ENCODE peak calls at places on chromosomes 1 and 21, in eight cellular contexts. A, D, J, B, S, L, C and Z are unnamed samples.

GRCh38 chr1:64163972-64164371 is 39.5 kb upstream of the UBE2U start:
- DNase-seq in A (peak; percentile 24), B (peak; percentile 33), S (peak; percentile 46), L (no peak), J (no peak), D (no peak), C (no peak), Z (no peak)

GRCh38 chr1:62175568-62176179 is 19.0 kb upstream of the L1TD1 start:
- DNase-seq in C (peak; percentile 46), D (no peak), J (peak; percentile 60), A (peak; percentile 51), S (peak; percentile 17), L (peak; percentile 20), B (peak; percentile 47), Z (no peak)

GRCh38 chr1:195831789-195832188 is 776.5 kb downstream of the KCNT2 start:
- DNase-seq in A (no peak), S (no peak), J (no peak), C (no peak), D (no peak), L (no peak), B (no peak), Z (no peak)

GRCh38 chr1:7261490-7261889 is 476.2 kb downstream of the CAMTA1 start:
- DNase-seq in J (peak; percentile 11), D (no peak), S (no peak), C (no peak), L (no peak), A (no peak), B (no peak), Z (no peak)

GRCh38 chr1:112272101-112272772 is 123.8 kb upstream of the CTTNBP2NL start:
- DNase-seq in A (no peak), L (no peak), B (no peak), J (no peak), C (no peak), S (no peak), D (no peak), Z (no peak)

GRCh38 chr1:39204441-39205081 is at the start of gene MACF1:
- DNase-seq in C (peak; percentile 63), D (no peak), B (peak; percentile 74), L (no peak), A (no peak), S (peak; percentile 98), J (peak; percentile 60), Z (peak; percentile 77)

GRCh38 chr21:43658769-43659135 is 536 bp downstream of the HSF2BP start:
- DNase-seq in D (no peak), B (no peak), J (peak; percentile 23), S (no peak), C (no peak), A (peak; percentile 41), L (no peak), Z (no peak)

GRCh38 chr1:6631058-6631457 is 6.4 kb downstream of the THAP3 start:
- DNase-seq in S (no peak), J (no peak), A (no peak), D (no peak), L (no peak), C (no peak), B (no peak), Z (no peak)

GRCh38 chr1:37495875-37496274 is 18.7 kb downstream of the MEAF6 start:
- DNase-seq in S (no peak), J (no peak), D (no peak), B (no peak), L (no peak), C (no peak), A (no peak), Z (no peak)

GRCh38 chr1:234862360-234862943 is 252.5 kb upstream of the IRF2BP2 start:
- DNase-seq in D (no peak), S (no peak), L (no peak), A (no peak), C (no peak), J (no peak), B (no peak), Z (no peak)

GRCh38 chr1:40627987-40628902 is 37.2 kb downstream of the RIMS3 start:
- DNase-seq in D (no peak), C (no peak), A (no peak), J (no peak), B (peak; percentile 75), S (no peak), L (peak; percentile 6), Z (no peak)

GRCh38 chr1:215119719-215120118 is 37.2 kb downstream of the KCNK2 start:
- DNase-seq in A (no peak), S (peak; percentile 6), C (no peak), J (no peak), L (no peak), B (no peak), D (no peak), Z (no peak)

GRCh38 chr1:220001095-220001501 is 45.2 kb downstream of the EPRS1 start:
- DNase-seq in B (no peak), A (no peak), C (no peak), S (peak; percentile 52), L (no peak), J (no peak), D (no peak), Z (no peak)

GRCh38 chr1:168379110-168379860 is 98.6 kb downstream of the TBX19 start:
- DNase-seq in B (peak; percentile 65), A (no peak), S (no peak), D (no peak), L (no peak), J (no peak), C (no peak), Z (no peak)

GRCh38 chr1:228275435-228276342 is 67.8 kb downstream of the OBSCN start:
- DNase-seq in J (peak; percentile 94), A (peak; percentile 57), B (peak; percentile 77), D (peak; percentile 88), S (peak; percentile 74), L (peak; percentile 91), C (peak; percentile 69), Z (peak; percentile 43)

GRCh38 chr1:228276361-228276831 is 68.6 kb downstream of the OBSCN start:
- DNase-seq in L (no peak), A (no peak), B (no peak), S (no peak), J (no peak), D (peak; percentile 48), C (no peak), Z (no peak)

GRCh38 chr1:228278432-228278941 is 70.6 kb downstream of the OBSCN start:
- DNase-seq in D (no peak), L (peak; percentile 56), B (no peak), A (no peak), C (no peak), J (no peak), S (no peak), Z (no peak)

GRCh38 chr1:228277491-228278431 is 69.9 kb downstream of the OBSCN start:
- DNase-seq in S (no peak), L (peak; percentile 52), B (no peak), C (no peak), D (peak; percentile 45), J (no peak), A (peak; percentile 25), Z (no peak)

DNA sequence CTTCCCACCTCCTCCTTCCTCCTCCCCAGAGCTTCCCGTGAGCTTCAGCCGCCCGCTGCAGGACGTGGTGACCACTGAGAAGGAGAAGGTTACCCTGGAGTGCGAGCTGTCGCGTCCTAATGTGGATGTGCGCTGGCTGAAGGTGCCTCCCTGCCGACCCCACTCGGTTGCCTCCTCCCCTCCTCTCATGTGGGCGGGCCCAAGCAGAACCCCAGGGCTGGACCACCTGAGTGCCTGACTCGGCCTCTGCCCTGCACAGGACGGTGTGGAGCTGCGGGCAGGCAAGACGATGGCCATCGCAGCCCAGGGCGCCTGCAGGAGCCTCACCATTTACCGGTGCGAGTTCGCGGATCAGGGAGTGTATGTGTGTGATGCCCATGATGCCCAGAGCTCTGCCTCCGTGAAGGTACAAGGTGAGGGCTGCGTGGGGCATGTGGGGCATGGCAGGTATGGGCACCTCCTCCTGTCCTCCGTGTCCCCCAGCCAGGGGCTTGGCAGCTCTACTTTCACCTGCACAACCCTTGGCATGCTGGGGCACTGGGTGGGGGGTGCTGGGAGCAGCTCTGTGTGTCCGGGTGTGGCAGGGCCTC is 69.2 kb downstream of the OBSCN start:
- DNase-seq in A (no peak), C (no peak), J (no peak), L (peak; percentile 63), B (no peak), S (no peak), D (peak; percentile 45), Z (no peak)
- H3K4me3 ChIP-seq in A (no peak overlapping the region), C (no peak overlapping the region), J (no peak overlapping the region), L (no peak overlapping the region), B (no peak overlapping the region), S (no peak overlapping the region), D (no peak overlapping the region), Z (no peak overlapping the region)

DNA sequence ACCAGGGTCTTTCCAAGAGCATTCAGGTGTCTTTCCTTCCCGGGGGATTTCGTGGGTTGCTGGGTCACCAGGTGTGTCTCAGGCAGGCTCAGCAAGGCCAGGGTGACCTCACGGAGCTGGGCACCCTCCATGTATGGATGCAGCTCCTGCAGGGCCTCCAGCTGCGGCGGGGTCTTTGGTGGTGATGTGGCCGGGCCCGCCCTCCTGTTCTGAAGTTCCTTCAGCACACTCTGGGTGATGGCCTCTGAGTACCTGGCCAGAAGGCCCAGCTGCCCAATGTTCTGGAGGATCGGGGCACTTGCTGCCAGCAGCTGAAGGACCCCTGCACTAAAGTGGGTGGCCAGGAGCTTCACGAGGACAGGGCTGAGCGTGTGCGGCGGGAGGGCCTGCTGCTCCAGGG is 45.5 kb downstream of the URB1 start:
- DNase-seq in A (no peak), S (no peak), D (no peak), L (no peak), B (no peak), C (no peak), J (no peak), Z (no peak)
- TF ChIP-seq CTCF in A (no peak), S (no peak), D (no peak), L (no peak), B (no peak), C (no peak), J (no peak), Z (no peak)

GRCh38 chr1:3874736-3875135 is 17.5 kb downstream of the DFFB start:
- DNase-seq in D (peak; percentile 27), C (no peak), J (no peak), S (no peak), A (no peak), B (no peak), L (no peak), Z (no peak)

GRCh38 chr1:3868464-3869006 is 11.3 kb downstream of the DFFB start:
- DNase-seq in B (no peak), C (no peak), J (no peak), L (no peak), S (no peak), D (peak; percentile 30), A (no peak), Z (no peak)

GRCh38 chr1:3869751-3870301 is 12.6 kb downstream of the DFFB start:
- DNase-seq in A (no peak), D (peak; percentile 36), B (no peak), L (no peak), J (peak; percentile 25), S (no peak), C (no peak), Z (no peak)

GRCh38 chr1:3872546-3872945 is 15.3 kb downstream of the DFFB start:
- DNase-seq in S (no peak), L (no peak), D (peak; percentile 16), B (no peak), C (no peak), A (no peak), J (no peak), Z (no peak)

GRCh38 chr1:3871451-3871805 is 14.2 kb downstream of the DFFB start:
- DNase-seq in J (no peak), A (no peak), C (no peak), S (no peak), D (peak; percentile 25), L (no peak), B (no peak), Z (no peak)
- H3K36me3 ChIP-seq in J (no peaks in the 10 kb centered on the region), A (no peaks in the 10 kb centered on the region), C (no peaks in the 10 kb centered on the region), S (peaks cover 3% of the 10 kb centered on the region), D (peaks cover 92% of the 10 kb centered on the region), L (peaks cover 74% of the 10 kb centered on the region), B (peaks cover 4% of the 10 kb centered on the region), Z (no peaks in the 10 kb centered on the region)

GRCh38 chr1:47519491-47519890 is 81.6 kb downstream of the FOXD2 start:
- DNase-seq in L (no peak), J (no peak), D (no peak), C (no peak), S (no peak), A (no peak), B (no peak), Z (no peak)
- H3K4me3 ChIP-seq in L (no peak overlapping the region), J (no peak overlapping the region), D (no peak overlapping the region), C (no peak overlapping the region), S (no peak overlapping the region), A (no peak overlapping the region), B (no peak overlapping the region), Z (no peak overlapping the region)